ENCODE peak calls at places on chromosomes 7 and 10, in seven cellular contexts. H is NT2/D1; X is upper lobe of right lung; R is CD4-positive, alpha-beta memory T cell; W is right cardiac atrium; T is endodermal cell; U is sigmoid colon. D is an unnamed sample. For H3K4me1 and H3K27me3, the result is how much of the 10 kb centered on the place peaks cover.

GRCh38 chr10:5584895-5585516 is 60.2 kb downstream of the CALML3 start:
- DNase-seq in R (no peak), W (no peak), X (peak), U (peak), H (peak), T (no peak), D (no peak)

GRCh38 chr7:150860291-150860977 is 8.1 kb downstream of the AOC1 start:
- DNase-seq in R (no peak), W (no peak), H (no peak), T (peak), X (no peak), U (peak), D (no peak)

GRCh38 chr10:93535293-93535692 is 31.2 kb upstream of the FFAR4 start:
- DNase-seq in H (no peak), W (no peak), U (no peak), R (no peak), X (no peak), T (peak), D (no peak)

GRCh38 chr7:12861070-12861469 is 173.6 kb downstream of the ARL4A start:
- DNase-seq in T (no peak), U (no peak), X (no peak), R (no peak), W (no peak), H (no peak), D (no peak)

GRCh38 chr7:110548372-110548771 is 542.6 kb upstream of the LRRN3 start:
- DNase-seq in T (no peak), X (no peak), U (no peak), H (no peak), R (no peak), W (no peak), D (no peak)

GRCh38 chr7:27586825-27587224 is 75.9 kb downstream of the HIBADH start:
- DNase-seq in U (no peak), H (no peak), R (no peak), W (peak), X (no peak), T (peak), D (peak)

GRCh38 chr10:80413152-80413996 is 5.0 kb downstream of the PRXL2A start:
- DNase-seq in R (no peak), T (no peak), W (peak), U (no peak), X (no peak), H (no peak), D (no peak)

GRCh38 chr10:126972622-126973414 is 67.6 kb downstream of the DOCK1 start:
- DNase-seq in W (no peak), X (no peak), H (no peak), T (no peak), U (no peak), R (no peak), D (no peak)

GRCh38 chr10:116848912-116849270 is 408 bp upstream of the ENO4 start:
- DNase-seq in T (no peak), W (peak), U (no peak), R (no peak), X (no peak), H (no peak), D (no peak)

GRCh38 chr7:102874166-102874829 is 38.5 kb upstream of the LRRC17 start:
- DNase-seq in T (no peak), R (no peak), X (no peak), H (no peak), W (no peak), U (no peak), D (no peak)

GRCh38 chr7:96920064-96920463 is 85.3 kb upstream of the DLX6 start:
- DNase-seq in X (no peak), W (no peak), R (no peak), U (no peak), H (no peak), T (no peak), D (no peak)

GRCh38 chr10:95741807-95742528 is 14.0 kb upstream of the ENTPD1 start:
- DNase-seq in H (no peak), U (no peak), T (peak), W (no peak), R (no peak), X (no peak), D (no peak)

GRCh38 chr7:32930378-32930777 is 26.9 kb upstream of the FKBP9 start:
- DNase-seq in W (no peak), T (no peak), H (no peak), U (no peak), X (no peak), R (no peak), D (no peak)

GRCh38 chr7:116577320-116577871 is 52.6 kb downstream of the CAV1 start:
- DNase-seq in U (no peak), T (no peak), R (no peak), W (no peak), H (no peak), X (no peak), D (no peak)

GRCh38 chr7:77427996-77428603 is 12.0 kb upstream of the GSAP start:
- DNase-seq in X (no peak), T (peak), W (no peak), U (no peak), H (no peak), R (no peak), D (no peak)

GRCh38 chr10:98029149-98030092 is 1.0 kb downstream of the CRTAC1 start:
- DNase-seq in R (no peak), U (no peak), W (peak), H (no peak), X (no peak), T (no peak), D (no peak)

GRCh38 chr7:517848-518629 is 1.6 kb downstream of the PDGFA start:
- DNase-seq in R (no peak), T (peak), H (no peak), U (peak), X (peak), W (peak), D (no peak)

GRCh38 chr7:95045236-95045923 is 138.0 kb downstream of the PPP1R9A start:
- DNase-seq in X (no peak), R (no peak), T (peak), W (no peak), H (no peak), U (no peak), D (peak)

GRCh38 chr10:97149065-97149680 is 36.6 kb downstream of the SLIT1 start:
- DNase-seq in R (no peak), U (peak), H (no peak), X (peak), W (no peak), T (peak), D (no peak)

GRCh38 chr10:52563361-52563760 is 209.2 kb downstream of the MBL2 start:
- DNase-seq in X (no peak), H (no peak), W (no peak), T (no peak), U (no peak), R (no peak), D (no peak)

GRCh38 chr7:17506090-17506489 is 207.6 kb downstream of the AHR start:
- DNase-seq in H (no peak), X (no peak), T (no peak), R (no peak), U (no peak), W (no peak), D (no peak)

GRCh38 chr10:99732033-99732912 is at the start of the genes COX15 and CUTC:
- DNase-seq in U (peak), H (peak), W (peak), X (peak), R (peak), T (peak), D (peak)
- H3K4me1 ChIP-seq in U (under half), H (under half), W (under half), X (under half), R (under half), T (under half), D (under half)

GRCh38 chr10:46555713-46556514 is 544 bp downstream of the GPRIN2 start:
- DNase-seq in R (no peak), U (peak), W (peak), H (no peak), X (peak), T (peak), D (peak)
- H3K4me3 ChIP-seq in R (no peak), U (peak), W (peak), H (peak), X (peak), T (peak), D (peak)

GRCh38 chr10:70588852-70589570 is 13.5 kb downstream of the PRF1 start:
- DNase-seq in H (no peak), U (no peak), R (no peak), W (no peak), T (peak), X (no peak), D (no peak)
- H3K27me3 ChIP-seq in H (under half), U (under half), R (under half), W (under half), T (under half), X (under half), D (under half)

DNA sequence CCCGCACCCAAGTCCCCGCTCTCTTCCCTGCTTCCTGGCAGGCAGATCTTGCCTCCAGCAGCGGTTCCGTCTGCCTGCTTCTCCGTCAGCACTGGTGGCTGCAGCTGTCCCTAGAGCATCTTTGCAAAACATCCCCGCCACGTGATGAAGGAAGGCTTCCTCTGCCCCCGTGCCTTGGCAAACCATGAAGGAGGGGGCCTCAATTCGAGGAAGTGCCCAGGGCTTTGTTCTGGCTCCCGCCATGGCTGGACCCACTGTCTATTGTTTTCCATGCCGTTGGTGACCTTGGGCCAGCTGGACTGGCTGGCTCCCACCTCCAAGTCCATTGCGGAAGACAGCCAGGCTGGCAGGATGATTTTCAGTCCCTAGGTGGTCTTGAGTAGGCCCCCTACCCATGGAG is 13.2 kb upstream of the AQP1 start:
- DNase-seq in X (no peak), H (no peak), T (no peak), W (peak), U (no peak), R (no peak), D (no peak)
- H3K4me1 ChIP-seq in X (half or more), H (under half), T (under half), W (under half), U (under half), R (under half), D (under half)

DNA sequence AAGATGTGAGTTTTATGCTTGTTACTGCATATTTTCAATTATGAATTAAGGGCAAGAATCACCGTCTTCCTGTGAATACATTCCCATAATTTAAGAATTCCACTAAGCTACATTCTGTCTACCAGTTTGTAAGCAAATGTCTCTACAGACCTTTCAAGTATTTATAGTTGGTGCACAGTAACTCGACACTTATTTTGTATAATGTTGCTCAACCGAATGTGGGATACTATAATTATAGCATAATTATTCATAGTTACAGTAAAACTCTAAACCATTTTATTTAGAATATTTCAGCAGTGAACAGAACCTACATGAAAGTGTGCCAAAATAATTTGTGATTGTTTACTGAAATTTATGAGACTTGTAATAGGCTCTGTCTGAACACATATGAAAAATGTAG is 17.3 kb upstream of the CUBN start:
- DNase-seq in X (no peak), W (no peak), T (no peak), R (no peak), U (no peak), H (no peak), D (no peak)
- H3K4me3 ChIP-seq in X (no peak), W (no peak), T (no peak), R (no peak), U (no peak), H (no peak), D (no peak)

GRCh38 chr7:107946451-107946850 is 55.5 kb downstream of the DLD start:
- DNase-seq in T (no peak), H (no peak), X (no peak), W (no peak), U (no peak), R (no peak), D (no peak)
- H3K27me3 ChIP-seq in T (under half), H (under half), X (under half), W (under half), U (under half), R (under half), D (under half)

GRCh38 chr10:11162828-11163599 is 145.3 kb downstream of the CELF2 start:
- DNase-seq in U (peak), W (peak), T (peak), R (peak), X (peak), H (no peak), D (no peak)
- H3K4me1 ChIP-seq in U (half or more), W (under half), T (under half), R (half or more), X (under half), H (under half), D (under half)

GRCh38 chr7:129947701-129948100 is 5.1 kb downstream of the UBE2H start:
- DNase-seq in X (peak), U (peak), W (no peak), T (no peak), H (no peak), R (no peak), D (no peak)

GRCh38 chr7:129948877-129949291 is 3.9 kb downstream of the UBE2H start:
- DNase-seq in H (peak), R (peak), W (peak), U (peak), T (peak), X (peak), D (peak)

GRCh38 chr7:129949292-129950133 is 3.2 kb downstream of the UBE2H start:
- DNase-seq in R (peak), U (peak), H (peak), X (peak), W (no peak), T (peak), D (peak)

GRCh38 chr7:129947001-129947400 is 5.8 kb downstream of the UBE2H start:
- DNase-seq in H (no peak), W (no peak), R (no peak), X (no peak), T (no peak), U (no peak), D (no peak)

GRCh38 chr7:129948338-129948737 is 4.4 kb downstream of the UBE2H start:
- DNase-seq in H (no peak), X (peak), U (peak), R (no peak), W (no peak), T (no peak), D (no peak)
- H3K4me3 ChIP-seq in H (peak), X (no peak), U (peak), R (no peak), W (no peak), T (peak), D (no peak)

DNA sequence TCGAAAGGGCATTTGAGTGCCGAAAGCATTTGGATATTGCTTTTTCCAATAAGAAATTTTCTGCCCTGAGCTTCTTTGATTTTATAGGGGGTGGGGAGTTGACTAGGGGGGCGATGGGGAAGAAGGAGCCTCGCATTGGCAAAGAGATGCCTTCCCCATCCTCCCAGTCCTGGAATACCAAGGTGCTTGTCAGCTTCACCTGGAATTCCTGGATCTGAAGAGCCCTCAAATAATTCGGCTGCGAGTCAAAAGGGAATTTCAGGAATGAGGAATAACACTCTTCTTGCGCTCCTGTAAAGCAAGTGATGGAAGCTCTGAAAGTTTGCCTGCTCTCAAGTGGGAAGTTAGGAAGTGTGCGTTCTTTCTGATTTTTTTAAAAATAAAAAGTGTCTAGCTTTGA is 7.3 kb downstream of the NXPH1 start:
- DNase-seq in U (no peak), W (no peak), R (no peak), X (no peak), H (no peak), T (peak), D (no peak)
- H3K27me3 ChIP-seq in U (half or more), W (under half), R (under half), X (half or more), H (half or more), T (half or more), D (under half)

D was measured in HAP-1.